ENCODE peak calls at places on chromosomes 2 and 18, in five cellular contexts. One of them, this sample, is unnamed.

GRCh38 chr2:231099918-231100317 is 24.9 kb downstream of the HTR2B start:
- DNase-seq in heart left ventricle: no peak
- DNase-seq in cardiac muscle cell: no peak
- DNase-seq in fibroblast of lung: no peak
- DNase-seq in astrocyte of the cerebellum: no peak
- DNase-seq in this sample: no peak

GRCh38 chr2:70340921-70341765 is 39.3 kb upstream of the FAM136A start:
- DNase-seq in cardiac muscle cell: peak
- DNase-seq in fibroblast of lung: peak
- DNase-seq in heart left ventricle: no peak
- DNase-seq in astrocyte of the cerebellum: peak
- DNase-seq in this sample: no peak

GRCh38 chr2:219174801-219175200 is 1.9 kb downstream of the CNPPD1 start:
- DNase-seq in cardiac muscle cell: no peak
- DNase-seq in astrocyte of the cerebellum: no peak
- DNase-seq in heart left ventricle: no peak
- DNase-seq in fibroblast of lung: no peak
- DNase-seq in this sample: no peak

GRCh38 chr2:112474844-112475486 is 7.0 kb upstream of the TTL start:
- DNase-seq in astrocyte of the cerebellum: no peak
- DNase-seq in heart left ventricle: no peak
- DNase-seq in fibroblast of lung: peak
- DNase-seq in cardiac muscle cell: peak
- DNase-seq in this sample: no peak

GRCh38 chr2:82839046-82839445 is 1620.0 kb downstream of the SUCLG1 start:
- DNase-seq in cardiac muscle cell: no peak
- DNase-seq in astrocyte of the cerebellum: no peak
- DNase-seq in fibroblast of lung: peak
- DNase-seq in heart left ventricle: no peak
- DNase-seq in this sample: no peak

GRCh38 chr2:162828545-162828944 is 10.0 kb downstream of the KCNH7 start:
- DNase-seq in astrocyte of the cerebellum: no peak
- DNase-seq in cardiac muscle cell: no peak
- DNase-seq in heart left ventricle: no peak
- DNase-seq in fibroblast of lung: no peak
- DNase-seq in this sample: no peak

GRCh38 chr2:106885326-106885725 is 641 bp downstream of the ST6GAL2 start:
- DNase-seq in cardiac muscle cell: no peak
- DNase-seq in heart left ventricle: no peak
- DNase-seq in astrocyte of the cerebellum: peak
- DNase-seq in fibroblast of lung: peak
- DNase-seq in this sample: no peak

GRCh38 chr2:65347913-65348312 is 84.5 kb downstream of the SPRED2 start:
- DNase-seq in fibroblast of lung: no peak
- DNase-seq in astrocyte of the cerebellum: no peak
- DNase-seq in heart left ventricle: no peak
- DNase-seq in cardiac muscle cell: no peak
- DNase-seq in this sample: no peak

GRCh38 chr2:168369087-168369486 is 87.0 kb upstream of the CERS6 start:
- DNase-seq in astrocyte of the cerebellum: no peak
- DNase-seq in cardiac muscle cell: no peak
- DNase-seq in heart left ventricle: no peak
- DNase-seq in fibroblast of lung: peak
- DNase-seq in this sample: no peak

GRCh38 chr2:202765435-202765834 is 106.1 kb downstream of the ICA1L start:
- DNase-seq in fibroblast of lung: peak
- DNase-seq in astrocyte of the cerebellum: no peak
- DNase-seq in cardiac muscle cell: no peak
- DNase-seq in heart left ventricle: no peak
- DNase-seq in this sample: no peak

GRCh38 chr2:202771741-202772470 is 99.7 kb downstream of the ICA1L start:
- DNase-seq in heart left ventricle: peak
- DNase-seq in cardiac muscle cell: peak
- DNase-seq in astrocyte of the cerebellum: no peak
- DNase-seq in fibroblast of lung: peak
- DNase-seq in this sample: no peak

GRCh38 chr2:202768284-202768683 is 103.3 kb downstream of the ICA1L start:
- DNase-seq in fibroblast of lung: no peak
- DNase-seq in heart left ventricle: no peak
- DNase-seq in cardiac muscle cell: no peak
- DNase-seq in astrocyte of the cerebellum: no peak
- DNase-seq in this sample: no peak

GRCh38 chr2:202771336-202771735 is 100.2 kb downstream of the ICA1L start:
- DNase-seq in astrocyte of the cerebellum: no peak
- DNase-seq in heart left ventricle: no peak
- DNase-seq in fibroblast of lung: no peak
- DNase-seq in cardiac muscle cell: no peak
- DNase-seq in this sample: no peak

GRCh38 chr2:202769201-202769600 is 102.4 kb downstream of the ICA1L start:
- DNase-seq in astrocyte of the cerebellum: no peak
- DNase-seq in heart left ventricle: no peak
- DNase-seq in cardiac muscle cell: no peak
- DNase-seq in fibroblast of lung: no peak
- DNase-seq in this sample: no peak
- H3K4me3 ChIP-seq in astrocyte of the cerebellum: no peak
- H3K4me3 ChIP-seq in heart left ventricle: no peak
- H3K4me3 ChIP-seq in cardiac muscle cell: no peak
- H3K4me3 ChIP-seq in fibroblast of lung: no peak
- H3K4me3 ChIP-seq in this sample: no peak

DNA sequence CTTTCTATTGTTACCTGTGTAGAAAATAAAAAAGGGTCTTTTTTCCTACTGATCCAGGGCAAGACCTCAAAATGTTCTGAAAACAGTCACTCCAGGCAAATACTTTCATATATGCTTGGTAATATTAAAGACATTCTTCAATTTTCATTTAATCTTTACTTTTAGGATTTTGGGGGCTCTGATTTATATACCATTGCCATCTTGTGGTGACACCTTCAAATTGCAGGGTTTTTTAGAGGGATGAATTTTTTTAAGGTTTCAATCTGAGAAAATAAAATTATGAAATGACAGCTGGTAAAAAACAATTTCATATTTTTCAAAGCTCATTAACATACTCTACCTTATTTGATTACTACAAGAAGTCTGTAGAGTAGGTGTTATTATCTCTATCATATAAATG is 26.8 kb downstream of the MAPK4 start:
- DNase-seq in astrocyte of the cerebellum: no peak
- DNase-seq in heart left ventricle: no peak
- DNase-seq in cardiac muscle cell: peak
- DNase-seq in fibroblast of lung: no peak
- DNase-seq in this sample: no peak
- TF ChIP-seq CTCF in astrocyte of the cerebellum: no peak
- TF ChIP-seq CTCF in heart left ventricle: no peak
- TF ChIP-seq CTCF in cardiac muscle cell: peak
- TF ChIP-seq CTCF in fibroblast of lung: no peak
- TF ChIP-seq CTCF in this sample: peak

GRCh38 chr2:9811679-9812511 is 31.4 kb upstream of the TAF1B start:
- DNase-seq in astrocyte of the cerebellum: no peak
- DNase-seq in cardiac muscle cell: no peak
- DNase-seq in fibroblast of lung: no peak
- DNase-seq in heart left ventricle: no peak
- DNase-seq in this sample: no peak

GRCh38 chr2:9812945-9813311 is 30.3 kb upstream of the TAF1B start:
- DNase-seq in heart left ventricle: no peak
- DNase-seq in fibroblast of lung: no peak
- DNase-seq in cardiac muscle cell: no peak
- DNase-seq in astrocyte of the cerebellum: no peak
- DNase-seq in this sample: no peak

GRCh38 chr2:9815076-9815475 is 28.2 kb upstream of the TAF1B start:
- DNase-seq in astrocyte of the cerebellum: no peak
- DNase-seq in fibroblast of lung: no peak
- DNase-seq in cardiac muscle cell: no peak
- DNase-seq in heart left ventricle: no peak
- DNase-seq in this sample: no peak

GRCh38 chr2:9814129-9814868 is 29.0 kb upstream of the TAF1B start:
- DNase-seq in astrocyte of the cerebellum: no peak
- DNase-seq in fibroblast of lung: no peak
- DNase-seq in heart left ventricle: no peak
- DNase-seq in cardiac muscle cell: no peak
- DNase-seq in this sample: no peak

GRCh38 chr2:9813312-9814128 is 29.8 kb upstream of the TAF1B start:
- DNase-seq in astrocyte of the cerebellum: peak
- DNase-seq in heart left ventricle: peak
- DNase-seq in fibroblast of lung: peak
- DNase-seq in cardiac muscle cell: peak
- DNase-seq in this sample: no peak
- H3K4me3 ChIP-seq in astrocyte of the cerebellum: no peak
- H3K4me3 ChIP-seq in heart left ventricle: peak
- H3K4me3 ChIP-seq in fibroblast of lung: no peak
- H3K4me3 ChIP-seq in cardiac muscle cell: no peak
- H3K4me3 ChIP-seq in this sample: no peak

GRCh38 chr2:74502720-74503505 is 3.5 kb upstream of the LBX2 start:
- DNase-seq in astrocyte of the cerebellum: peak
- DNase-seq in heart left ventricle: peak
- DNase-seq in fibroblast of lung: peak
- DNase-seq in cardiac muscle cell: peak
- DNase-seq in this sample: no peak
- TF ChIP-seq CTCF in astrocyte of the cerebellum: peak
- TF ChIP-seq CTCF in heart left ventricle: peak
- TF ChIP-seq CTCF in fibroblast of lung: peak
- TF ChIP-seq CTCF in cardiac muscle cell: peak
- TF ChIP-seq CTCF in this sample: peak

GRCh38 chr2:23298551-23298950 is 86.4 kb upstream of the KLHL29 start:
- DNase-seq in astrocyte of the cerebellum: no peak
- DNase-seq in cardiac muscle cell: no peak
- DNase-seq in heart left ventricle: no peak
- DNase-seq in fibroblast of lung: no peak
- DNase-seq in this sample: no peak
- H3K4me3 ChIP-seq in astrocyte of the cerebellum: no peak
- H3K4me3 ChIP-seq in cardiac muscle cell: no peak
- H3K4me3 ChIP-seq in heart left ventricle: no peak
- H3K4me3 ChIP-seq in fibroblast of lung: no peak
- H3K4me3 ChIP-seq in this sample: no peak

GRCh38 chr2:205686231-205687017 is 4.1 kb downstream of the NRP2 start:
- DNase-seq in fibroblast of lung: no peak
- DNase-seq in astrocyte of the cerebellum: no peak
- DNase-seq in heart left ventricle: no peak
- DNase-seq in cardiac muscle cell: peak
- DNase-seq in this sample: no peak
- TF ChIP-seq CTCF in fibroblast of lung: no peak
- TF ChIP-seq CTCF in astrocyte of the cerebellum: peak
- TF ChIP-seq CTCF in heart left ventricle: no peak
- TF ChIP-seq CTCF in cardiac muscle cell: peak
- TF ChIP-seq CTCF in this sample: no peak

DNA sequence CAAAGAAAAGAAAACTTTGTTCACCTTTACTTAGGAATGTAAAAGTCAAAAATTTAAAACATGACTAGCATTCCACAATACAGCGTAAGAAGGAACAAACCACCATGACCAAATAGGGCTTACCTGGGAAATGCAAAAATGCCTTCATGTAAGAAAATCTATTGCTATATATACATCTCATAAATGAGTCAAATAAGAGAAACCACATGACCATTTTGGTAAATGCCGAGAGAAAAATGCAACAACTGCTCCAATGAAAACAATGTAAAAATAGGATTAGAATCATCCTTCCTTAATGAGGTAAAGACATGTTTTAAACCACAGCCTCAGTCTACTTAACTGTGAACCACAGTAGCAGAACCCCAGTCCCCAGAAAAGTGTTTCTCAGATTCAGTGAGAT is 49.4 kb downstream of the TGOLN2 start:
- DNase-seq in astrocyte of the cerebellum: no peak
- DNase-seq in fibroblast of lung: peak
- DNase-seq in heart left ventricle: no peak
- DNase-seq in cardiac muscle cell: peak
- DNase-seq in this sample: peak
- H3K4me3 ChIP-seq in astrocyte of the cerebellum: no peak
- H3K4me3 ChIP-seq in fibroblast of lung: no peak
- H3K4me3 ChIP-seq in heart left ventricle: peak
- H3K4me3 ChIP-seq in cardiac muscle cell: no peak
- H3K4me3 ChIP-seq in this sample: no peak

GRCh38 chr18:33745396-33745795 is 167.4 kb downstream of the ASXL3 start:
- DNase-seq in fibroblast of lung: no peak
- DNase-seq in heart left ventricle: no peak
- DNase-seq in astrocyte of the cerebellum: no peak
- DNase-seq in cardiac muscle cell: no peak
- DNase-seq in this sample: no peak
- TF ChIP-seq CTCF in fibroblast of lung: no peak
- TF ChIP-seq CTCF in heart left ventricle: no peak
- TF ChIP-seq CTCF in astrocyte of the cerebellum: no peak
- TF ChIP-seq CTCF in cardiac muscle cell: no peak
- TF ChIP-seq CTCF in this sample: no peak

GRCh38 chr2:98730851-98731708 is at the start of gene MGAT4A:
- DNase-seq in heart left ventricle: peak
- DNase-seq in astrocyte of the cerebellum: no peak
- DNase-seq in fibroblast of lung: peak
- DNase-seq in cardiac muscle cell: peak
- DNase-seq in this sample: no peak
- H3K4me3 ChIP-seq in heart left ventricle: peak
- H3K4me3 ChIP-seq in astrocyte of the cerebellum: peak
- H3K4me3 ChIP-seq in fibroblast of lung: peak
- H3K4me3 ChIP-seq in cardiac muscle cell: peak
- H3K4me3 ChIP-seq in this sample: peak

GRCh38 chr18:79789091-79789891 is 8.4 kb upstream of the KCNG2 start:
- DNase-seq in astrocyte of the cerebellum: no peak
- DNase-seq in heart left ventricle: no peak
- DNase-seq in cardiac muscle cell: no peak
- DNase-seq in fibroblast of lung: no peak
- DNase-seq in this sample: no peak
- TF ChIP-seq CTCF in astrocyte of the cerebellum: no peak
- TF ChIP-seq CTCF in heart left ventricle: no peak
- TF ChIP-seq CTCF in cardiac muscle cell: no peak
- TF ChIP-seq CTCF in fibroblast of lung: no peak
- TF ChIP-seq CTCF in this sample: no peak

This sample was measured in BJ.